ENCODE peak calls at places on chromosomes 2 and 18, in four cellular contexts. S, G, H and Y are unnamed samples.

GRCh38 chr18:78729099-78729467 is 250.5 kb upstream of the SALL3 start:
- DNase-seq in G (no peak), S (peak), H (no peak), Y (no peak)

GRCh38 chr2:46818141-46818552 is 97.5 kb downstream of the MCFD2 start:
- DNase-seq in G (peak), S (peak), H (peak), Y (no peak)

GRCh38 chr2:109398616-109399015 is 215.2 kb downstream of the SEPTIN10 start:
- DNase-seq in G (no peak), H (no peak), S (no peak), Y (no peak)

GRCh38 chr2:1864981-1865421 is 120.7 kb upstream of the PXDN start:
- DNase-seq in H (no peak), S (no peak), G (no peak), Y (no peak)

GRCh38 chr2:118936936-118937335 is 5.1 kb upstream of the MARCO start:
- DNase-seq in S (no peak), H (no peak), G (no peak), Y (no peak)

GRCh38 chr18:68428026-68428425 is 286.9 kb downstream of the TMX3 start:
- DNase-seq in S (no peak), H (no peak), G (peak), Y (peak)

GRCh38 chr2:86675611-86676015 is 44.5 kb upstream of the RMND5A start:
- DNase-seq in H (no peak), G (no peak), S (no peak), Y (no peak)

GRCh38 chr2:112958428-112959108 is 19.2 kb upstream of the IL36G start:
- DNase-seq in S (no peak), G (peak), H (no peak), Y (peak)

GRCh38 chr2:167258712-167259111 is 370.4 kb downstream of the XIRP2 start:
- DNase-seq in S (no peak), G (no peak), H (no peak), Y (no peak)

GRCh38 chr2:29718326-29718725 is 203.1 kb downstream of the ALK start:
- DNase-seq in H (no peak), G (no peak), S (no peak), Y (no peak)

GRCh38 chr18:41873730-41874129 is 81.3 kb upstream of the PIK3C3 start:
- DNase-seq in H (no peak), S (no peak), G (no peak), Y (no peak)

GRCh38 chr2:28754321-28754720 is 2.7 kb downstream of the PPP1CB start:
- DNase-seq in S (no peak), H (no peak), G (peak), Y (no peak)

GRCh38 chr2:112055833-112056625 is 960 bp downstream of the TMEM87B start:
- DNase-seq in H (peak), G (peak), S (peak), Y (peak)

GRCh38 chr2:209553913-209554312 is 130.1 kb downstream of the MAP2 start:
- DNase-seq in H (no peak), S (no peak), G (no peak), Y (no peak)

GRCh38 chr2:232458051-232458660 is 2.2 kb downstream of the ALPI start:
- DNase-seq in S (no peak), H (no peak), G (no peak), Y (no peak)

GRCh38 chr2:241895732-241896641 is 26.5 kb downstream of the RTP5 start:
- DNase-seq in H (peak), S (peak), G (peak), Y (peak)

GRCh38 chr2:74343316-74343715 is at the start of gene SLC4A5:
- DNase-seq in S (no peak), H (no peak), G (no peak), Y (no peak)

GRCh38 chr2:85216051-85216431 is 82.8 kb downstream of the TCF7L1 start:
- DNase-seq in H (no peak), S (no peak), G (no peak), Y (no peak)

GRCh38 chr2:155062250-155062985 is 363.9 kb downstream of the KCNJ3 start:
- DNase-seq in G (no peak), H (no peak), S (no peak), Y (no peak)

GRCh38 chr2:43609304-43609883 is 13.6 kb upstream of the THADA start:
- DNase-seq in S (no peak), H (no peak), G (peak), Y (peak)

GRCh38 chr2:17455343-17455742 is 62.9 kb downstream of the RAD51AP2 start:
- DNase-seq in S (no peak), G (no peak), H (no peak), Y (no peak)

GRCh38 chr2:113138428-113139322 is 11.3 kb downstream of the IL1RN start:
- DNase-seq in G (peak), S (no peak), H (no peak), Y (peak)